ENCODE peak calls at places on chromosomes 12 and 14, in seven cellular contexts. W is H1, V is breast epithelium, C is HCT116, A is transverse colon, E is stomach, F is HepG2. R is an unnamed sample.

GRCh38 chr12:131829351-131829794 is 1.2 kb downstream of the MMP17 start:
- DNase-seq in V (no peak), F (no peak), A (no peak), C (no peak), E (no peak), W (no peak), R (no peak)

GRCh38 chr12:68406134-68406576 is 74.0 kb upstream of the MDM1 start:
- DNase-seq in V (peak), C (no peak), A (peak), E (peak), F (peak), W (peak), R (no peak)

GRCh38 chr12:118035194-118036041 is 18.9 kb downstream of the RFC5 start:
- DNase-seq in W (no peak), F (no peak), C (no peak), E (no peak), V (no peak), A (peak), R (no peak)

GRCh38 chr14:90487031-90487430 is 90.2 kb downstream of the CALM1 start:
- DNase-seq in W (peak), A (no peak), C (no peak), F (no peak), E (no peak), V (no peak), R (no peak)

GRCh38 chr14:68016243-68016914 is 196.8 kb downstream of the RAD51B start:
- DNase-seq in C (no peak), W (no peak), A (no peak), V (no peak), E (no peak), F (no peak), R (peak)

GRCh38 chr12:6361834-6362233 is 13.5 kb downstream of the SCNN1A start:
- DNase-seq in A (peak), C (no peak), V (no peak), F (no peak), E (peak), W (no peak), R (no peak)

GRCh38 chr14:70909788-70910614 is 2.7 kb downstream of the PCNX1 start:
- DNase-seq in F (no peak), V (no peak), W (no peak), A (no peak), E (no peak), C (no peak), R (no peak)

GRCh38 chr12:78387721-78388120 is 476.9 kb upstream of the SYT1 start:
- DNase-seq in C (no peak), F (no peak), W (no peak), A (no peak), V (no peak), E (no peak), R (no peak)

GRCh38 chr12:78018939-78019338 is 188.2 kb downstream of the NAV3 start:
- DNase-seq in V (no peak), W (no peak), E (no peak), A (no peak), C (no peak), F (peak), R (no peak)

GRCh38 chr12:122732170-122732569 is 1.5 kb upstream of the HCAR1 start:
- DNase-seq in V (no peak), E (no peak), F (no peak), C (no peak), W (no peak), A (no peak), R (no peak)

GRCh38 chr12:106760184-106760531 is 14.3 kb upstream of the RIC8B start:
- DNase-seq in F (no peak), E (no peak), W (no peak), A (peak), C (no peak), V (no peak), R (no peak)

GRCh38 chr12:47820631-47821345 is 1.1 kb upstream of the HDAC7 start:
- DNase-seq in A (peak), W (no peak), C (peak), V (peak), E (peak), F (peak), R (no peak)

GRCh38 chr14:101189962-101190560 is 286.5 kb upstream of the RTL1 start:
- DNase-seq in W (no peak), A (no peak), V (no peak), F (no peak), C (no peak), E (no peak), R (no peak)

GRCh38 chr12:105205322-105206048 is 30.5 kb downstream of the APPL2 start:
- DNase-seq in W (no peak), E (no peak), A (peak), V (no peak), C (no peak), F (no peak), R (no peak)

GRCh38 chr14:51657762-51658161 is 6.1 kb downstream of the FRMD6 start:
- DNase-seq in W (no peak), E (no peak), A (no peak), C (no peak), V (no peak), F (no peak), R (no peak)

GRCh38 chr12:85639834-85640233 is 196.4 kb downstream of the RASSF9 start:
- DNase-seq in F (no peak), A (no peak), C (no peak), V (no peak), E (no peak), W (no peak), R (no peak)

GRCh38 chr14:83779266-83779665 is 1750.7 kb upstream of the FLRT2 start:
- DNase-seq in C (no peak), F (no peak), W (no peak), V (no peak), A (no peak), E (no peak), R (no peak)

GRCh38 chr14:76267322-76268012 is 108.5 kb upstream of the ESRRB start:
- DNase-seq in A (peak), V (peak), F (no peak), E (peak), C (no peak), W (peak), R (no peak)

GRCh38 chr14:46136456-46136855 is 515.1 kb downstream of the RPL10L start:
- DNase-seq in E (no peak), A (no peak), V (no peak), C (no peak), F (no peak), W (no peak), R (no peak)

GRCh38 chr12:98922871-98923270 is 277.8 kb downstream of the APAF1 start:
- DNase-seq in W (no peak), E (no peak), A (no peak), F (no peak), C (no peak), V (no peak), R (no peak)

GRCh38 chr12:94867066-94867855 is 136.2 kb downstream of the NDUFA12 start:
- DNase-seq in A (no peak), C (no peak), W (no peak), V (no peak), F (no peak), E (no peak), R (no peak)

GRCh38 chr12:94689002-94689645 is 38.8 kb upstream of the TMCC3 start:
- DNase-seq in F (no peak), A (no peak), V (no peak), C (no peak), W (no peak), E (no peak), R (no peak)

GRCh38 chr14:91293281-91293680 is 48.8 kb upstream of the GPR68 start:
- DNase-seq in W (no peak), A (no peak), V (no peak), F (no peak), E (no peak), C (no peak), R (no peak)

GRCh38 chr12:123270380-123271181 is 1.1 kb downstream of the CDK2AP1 start:
- DNase-seq in A (peak), E (no peak), W (peak), F (peak), V (no peak), C (no peak), R (no peak)

GRCh38 chr12:121581681-121582439 is 1.0 kb upstream of the KDM2B start:
- DNase-seq in F (no peak), V (no peak), C (no peak), E (peak), A (peak), W (no peak), R (no peak)

GRCh38 chr14:56752428-56752827 is 57.9 kb downstream of the OTX2 start:
- DNase-seq in F (no peak), W (no peak), V (no peak), A (no peak), C (no peak), E (no peak), R (no peak)

GRCh38 chr14:48614003-48614402 is 938.6 kb upstream of the MDGA2 start:
- DNase-seq in W (no peak), C (no peak), E (no peak), V (no peak), F (no peak), A (no peak), R (no peak)

GRCh38 chr12:130303781-130304180 is 33.9 kb upstream of the PIWIL1 start:
- DNase-seq in V (no peak), W (no peak), A (no peak), E (no peak), F (no peak), C (no peak), R (no peak)

GRCh38 chr12:96047621-96048211 is 12.3 kb upstream of the LTA4H start:
- DNase-seq in W (no peak), V (no peak), C (peak), E (peak), F (peak), A (peak), R (no peak)

GRCh38 chr14:90758959-90759358 is 57.3 kb downstream of the TTC7B start:
- DNase-seq in A (peak), W (peak), F (no peak), E (peak), V (no peak), C (no peak), R (no peak)

GRCh38 chr14:105470163-105470811 is 4.3 kb upstream of the CRIP2 start:
- DNase-seq in W (no peak), V (no peak), C (no peak), A (no peak), E (no peak), F (no peak), R (no peak)

GRCh38 chr12:87687362-87687761 is 341.8 kb downstream of the C12orf50 start:
- DNase-seq in W (no peak), A (no peak), F (no peak), E (no peak), V (no peak), C (no peak), R (no peak)

GRCh38 chr14:44788612-44789011 is 173.1 kb downstream of the KLHL28 start:
- DNase-seq in E (no peak), V (no peak), F (no peak), A (no peak), W (no peak), C (no peak), R (no peak)

GRCh38 chr14:35632276-35633071 is 98.5 kb downstream of the INSM2 start:
- DNase-seq in F (no peak), V (no peak), A (no peak), E (no peak), W (no peak), C (no peak), R (no peak)

GRCh38 chr12:53214687-53215455 is 7.8 kb upstream of the ITGB7 start:
- DNase-seq in W (no peak), E (no peak), A (no peak), C (no peak), F (no peak), V (no peak), R (no peak)
- TF ChIP-seq POLR2AphosphoS5 in W (no peak), E (no peak), A (no peak), C (no peak), F (no peak), V (no peak), R (no peak)

DNA sequence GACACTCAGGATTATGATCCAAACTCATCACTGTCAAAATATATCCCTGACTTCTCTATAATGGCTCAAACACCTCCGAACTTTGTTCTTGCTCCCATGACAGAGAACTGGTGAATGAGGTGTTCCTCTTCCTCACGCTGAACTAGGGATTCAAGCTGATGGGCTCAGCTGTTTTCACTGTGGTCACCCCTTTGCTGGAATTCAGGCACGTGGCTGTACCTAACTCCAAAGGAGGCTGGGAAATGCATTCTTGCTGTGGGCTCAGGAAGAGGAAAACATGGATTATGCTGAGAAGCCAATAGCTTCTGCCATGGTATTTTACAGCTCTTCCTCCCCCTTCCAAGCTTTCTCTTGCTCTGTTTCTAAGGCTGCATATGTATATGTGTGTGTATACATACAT is 43.9 kb downstream of the STXBP6 start:
- DNase-seq in F (no peak), V (no peak), E (no peak), C (no peak), A (no peak), W (no peak), R (no peak)
- H3K27ac ChIP-seq in F (no peak), V (no peak), E (no peak), C (no peak), A (no peak), W (no peak), R (no peak)

DNA sequence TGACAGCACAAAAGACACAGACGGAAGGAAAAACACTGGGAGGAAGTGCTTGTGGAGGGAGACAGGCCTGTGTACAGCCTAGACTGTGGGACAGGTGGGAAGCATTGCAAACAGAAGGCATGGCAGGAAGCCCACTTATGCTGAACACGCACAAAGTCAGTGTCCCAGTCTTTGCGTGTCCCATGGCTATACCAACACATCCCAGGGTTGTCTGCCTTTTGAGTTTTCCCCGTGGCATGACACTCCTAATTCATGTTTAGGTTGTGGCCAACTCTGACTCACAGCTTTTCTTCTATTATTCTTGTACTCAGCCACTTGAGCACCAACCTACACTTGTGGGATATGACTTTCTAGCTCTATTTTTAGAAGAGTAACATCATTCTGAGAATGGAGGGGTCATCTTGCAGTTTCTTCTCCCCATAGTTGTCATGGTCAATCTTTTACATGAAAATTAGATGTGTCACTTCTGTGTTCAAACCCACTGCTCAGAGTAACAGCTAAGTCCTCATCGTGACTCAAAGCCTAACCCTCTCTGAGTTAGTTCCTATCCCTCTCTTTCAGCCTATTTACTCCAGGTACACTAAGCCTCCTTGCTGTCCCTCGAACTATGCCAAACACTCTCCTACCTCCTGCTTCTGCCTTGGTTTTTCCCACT is 27.5 kb upstream of the JPH4 start:
- DNase-seq in W (no peak), F (no peak), V (no peak), C (no peak), A (no peak), E (no peak), R (no peak)
- TF ChIP-seq POLR2AphosphoS5 in W (no peak), F (no peak), V (no peak), C (no peak), A (no peak), E (no peak), R (no peak)

DNA sequence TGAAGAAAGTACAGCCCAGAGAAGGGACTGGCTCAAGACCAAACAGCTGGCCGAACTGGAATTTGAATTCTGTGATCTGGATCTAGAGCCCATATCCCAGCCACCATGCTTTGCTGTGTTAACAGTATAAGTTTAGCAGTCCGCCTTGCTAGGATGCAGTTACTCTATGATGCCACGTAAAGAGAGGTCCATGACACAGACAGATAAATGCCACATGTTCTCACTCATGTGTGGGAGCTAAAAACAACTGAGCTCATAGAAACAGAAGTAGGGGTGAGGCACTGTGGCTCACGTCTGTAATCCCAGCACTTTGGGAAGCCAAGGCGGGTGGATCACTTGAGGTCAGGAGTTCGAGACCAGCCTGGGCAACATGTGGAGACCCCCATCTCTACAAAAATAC is 9.2 kb upstream of the FBXL14 start:
- DNase-seq in A (no peak), F (no peak), W (no peak), C (no peak), V (no peak), E (no peak), R (no peak)
- H3K27ac ChIP-seq in A (no peak), F (no peak), W (no peak), C (no peak), V (no peak), E (no peak), R (no peak)

GRCh38 chr14:72476657-72477499 is 417.0 kb downstream of the DPF3 start:
- DNase-seq in C (peak), A (peak), V (no peak), F (no peak), W (no peak), E (no peak), R (peak)

GRCh38 chr14:72478397-72479025 is 415.4 kb downstream of the DPF3 start:
- DNase-seq in A (no peak), E (no peak), C (no peak), V (no peak), W (no peak), F (no peak), R (no peak)

GRCh38 chr14:72479471-72479931 is 414.4 kb downstream of the DPF3 start:
- DNase-seq in V (no peak), A (no peak), F (no peak), C (no peak), W (no peak), E (no peak), R (no peak)

GRCh38 chr14:72480465-72481243 is 413.2 kb downstream of the DPF3 start:
- DNase-seq in E (no peak), A (no peak), C (no peak), F (no peak), W (no peak), V (no peak), R (no peak)
- TF ChIP-seq POLR2AphosphoS5 in E (no peak), A (no peak), C (no peak), F (no peak), W (no peak), V (no peak), R (no peak)

DNA sequence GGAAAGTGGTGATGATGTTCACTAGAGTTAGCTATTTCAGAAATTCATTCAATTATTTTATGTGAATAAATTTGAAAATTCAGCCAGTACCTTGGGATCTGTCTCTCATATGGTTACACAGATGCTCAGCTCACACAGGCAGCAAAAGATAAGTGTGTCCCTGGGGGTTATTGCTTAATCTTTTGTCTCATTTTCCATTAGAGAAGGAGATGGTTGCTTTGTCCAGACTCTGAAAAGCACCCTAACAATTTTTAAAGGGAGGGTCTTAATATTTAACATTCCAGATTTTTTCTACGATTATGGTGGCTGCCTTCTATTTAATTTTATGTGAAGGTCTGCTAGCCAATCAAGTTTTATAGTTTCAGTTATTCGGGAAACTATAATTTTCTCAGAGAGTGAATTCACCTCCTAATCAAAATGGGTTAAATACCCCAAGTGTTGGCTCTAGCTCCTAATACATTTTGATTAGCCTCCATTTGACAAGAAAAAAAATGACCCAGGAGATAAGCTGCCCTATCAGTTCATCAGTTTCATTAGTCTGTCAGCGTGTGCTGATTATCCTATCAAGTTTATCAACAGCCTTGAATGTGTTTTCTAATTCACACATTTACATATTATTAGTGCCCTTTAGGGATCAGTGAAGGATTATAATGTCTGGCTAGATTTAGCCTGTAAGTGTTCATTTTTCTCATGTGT is 282.1 kb downstream of the TMTC2 start:
- DNase-seq in C (no peak), V (no peak), F (no peak), W (no peak), E (no peak), A (no peak), R (no peak)
- H3K27ac ChIP-seq in C (no peak), V (no peak), F (no peak), W (no peak), E (no peak), A (no peak), R (no peak)

R was measured in SK-N-MC.